ENCODE peak calls at places on chromosomes 13 and 19, in eight cellular contexts. F is lower leg skin, R is ovary, D is SHP77, C is NCI-H2081 treated with DMSO at 0.1 percent for 48 hours, M is cerebellum, U is NAMALWA, S is AG04450. Y is an unnamed sample.

GRCh38 chr19:8515317-8515716 is 1.4 kb upstream of the ZNF414 start:
- DNase-seq in F (no peak), R (no peak), D (no peak), C (no peak), M (no peak), U (no peak), S (no peak), Y (no peak)

GRCh38 chr19:39411006-39411831 is 1.2 kb upstream of the PLEKHG2 start:
- DNase-seq in F (peak), R (no peak), D (no peak), C (no peak), M (no peak), U (no peak), S (no peak), Y (peak)

GRCh38 chr19:45110811-45111210 is 17.8 kb downstream of the PPP1R37 start:
- DNase-seq in F (no peak), R (no peak), D (no peak), C (no peak), M (peak), U (no peak), S (no peak), Y (no peak)

GRCh38 chr19:9934132-9934950 is 2.0 kb downstream of the OLFM2 start:
- DNase-seq in F (peak), R (peak), D (peak), C (no peak), M (peak), U (peak), S (no peak), Y (peak)

GRCh38 chr13:38090913-38091312 is 221.3 kb upstream of the TRPC4 start:
- DNase-seq in F (no peak), R (no peak), D (no peak), C (no peak), M (no peak), U (peak), S (no peak), Y (no peak)

GRCh38 chr19:54271106-54271505 is 9.8 kb downstream of the LILRB2 start:
- DNase-seq in F (peak), R (no peak), D (no peak), C (no peak), M (no peak), U (no peak), S (no peak), Y (no peak)

GRCh38 chr13:45596800-45597484 is 18.6 kb downstream of the ERICH6B start:
- DNase-seq in F (no peak), R (no peak), D (no peak), C (no peak), M (no peak), U (no peak), S (no peak), Y (no peak)

GRCh38 chr19:42473686-42474085 is 30.9 kb upstream of the CXCL17 start:
- DNase-seq in F (no peak), R (no peak), D (no peak), C (no peak), M (no peak), U (no peak), S (no peak), Y (no peak)

GRCh38 chr19:53328967-53329366 is 4.6 kb upstream of the ZNF845 start:
- DNase-seq in F (peak), R (peak), D (no peak), C (no peak), M (peak), U (no peak), S (no peak), Y (peak)

GRCh38 chr19:51186323-51186722 is 38.6 kb upstream of the CD33 start:
- DNase-seq in F (no peak), R (no peak), D (no peak), C (no peak), M (no peak), U (no peak), S (no peak), Y (no peak)

GRCh38 chr13:79401259-79402071 is 4.6 kb downstream of the RBM26 start:
- DNase-seq in F (no peak), R (no peak), D (no peak), C (no peak), M (no peak), U (peak), S (no peak), Y (no peak)